ENCODE peak calls at places on chromosomes 5 and 9, in seven cellular contexts. B is HCT116, O is SK-N-SH, L is H1, N is HepG2, W is GM12878, A is K562. U is an unnamed sample.

GRCh38 chr9:15837079-15837679 is 284.3 kb downstream of the CCDC171 start:
- DNase-seq in W (peak; percentile 7), N (peak; percentile 65), A (peak; percentile 25), O (peak; percentile 41), L (no peak), B (peak; percentile 36), U (peak; percentile 23)

GRCh38 chr5:146313027-146313426 is 25.6 kb upstream of the POU4F3 start:
- DNase-seq in B (no peak), O (no peak), N (no peak), L (no peak), A (no peak), W (no peak), U (no peak)

GRCh38 chr9:100561256-100561655 is 16.6 kb upstream of the CAVIN4 start:
- DNase-seq in O (no peak), L (no peak), N (no peak), W (no peak), A (no peak), B (no peak), U (no peak)

GRCh38 chr9:5518061-5518936 is 8.0 kb downstream of the PDCD1LG2 start:
- DNase-seq in L (no peak), N (no peak), W (no peak), B (no peak), O (no peak), A (no peak), U (no peak)

GRCh38 chr5:135031146-135031812 is 2.7 kb downstream of the PITX1 start:
- DNase-seq in B (no peak), L (no peak), O (peak; percentile 56), N (no peak), A (peak; percentile 36), W (no peak), U (no peak)

GRCh38 chr9:107810493-107810931 is 320.9 kb upstream of the KLF4 start:
- DNase-seq in N (no peak), B (no peak), O (no peak), A (no peak), L (no peak), W (no peak), U (no peak)

GRCh38 chr5:654071-654778 is 38.9 kb downstream of the TPPP start:
- DNase-seq in B (no peak), A (no peak), L (no peak), O (no peak), W (no peak), N (no peak), U (no peak)

GRCh38 chr9:71662086-71662485 is 106.2 kb downstream of the CEMIP2 start:
- DNase-seq in B (no peak), A (no peak), W (no peak), L (no peak), O (no peak), N (no peak), U (no peak)

GRCh38 chr9:136141716-136142415 is 23.2 kb upstream of the TMEM250 start:
- DNase-seq in B (no peak), L (no peak), O (no peak), W (no peak), A (no peak), N (no peak), U (no peak)

GRCh38 chr9:130962418-130963316 is 23.6 kb upstream of the FIBCD1 start:
- DNase-seq in N (no peak), O (peak; percentile 49), B (peak; percentile 79), W (no peak), A (peak; percentile 66), L (no peak), U (no peak)

GRCh38 chr9:87530716-87531115 is 33.0 kb downstream of the DAPK1 start:
- DNase-seq in O (no peak), W (no peak), A (no peak), L (no peak), B (no peak), N (no peak), U (no peak)

GRCh38 chr5:1865486-1865885 is 17.2 kb downstream of the IRX4 start:
- DNase-seq in B (no peak), O (no peak), N (no peak), L (no peak), W (no peak), A (no peak), U (no peak)

GRCh38 chr5:1065143-1065750 is 46.6 kb downstream of the SLC12A7 start:
- DNase-seq in N (no peak), L (no peak), O (peak; percentile 12), A (no peak), B (no peak), W (no peak), U (no peak)

GRCh38 chr9:36925033-36925432 is 109.0 kb downstream of the PAX5 start:
- DNase-seq in A (no peak), O (no peak), W (no peak), N (no peak), L (no peak), B (no peak), U (no peak)

GRCh38 chr9:116365056-116365471 is 211.5 kb downstream of the PAPPA start:
- DNase-seq in B (no peak), O (peak; percentile 72), N (no peak), L (no peak), A (no peak), W (no peak), U (peak; percentile 50)

GRCh38 chr9:5629312-5630037 is 568 bp downstream of the RIC1 start:
- DNase-seq in B (no peak), N (no peak), W (no peak), O (peak; percentile 69), A (no peak), L (no peak), U (peak; percentile 60)

GRCh38 chr9:96015876-96016686 is 140.6 kb downstream of the ERCC6L2 start:
- DNase-seq in N (no peak), W (peak; percentile 9), B (no peak), O (no peak), L (no peak), A (no peak), U (no peak)

GRCh38 chr5:121870489-121870888 is 18.8 kb downstream of the FTMT start:
- DNase-seq in W (no peak), N (no peak), O (no peak), B (peak; percentile 4), L (no peak), A (no peak), U (peak; percentile 12)

GRCh38 chr5:157785781-157786180 is 42.3 kb downstream of the LSM11 start:
- DNase-seq in L (no peak), O (no peak), A (no peak), B (no peak), N (no peak), W (no peak), U (no peak)

GRCh38 chr5:138536665-138537315 is 6.2 kb downstream of the ETF1 start:
- DNase-seq in A (peak; percentile 39), W (no peak), L (no peak), O (peak; percentile 40), N (peak; percentile 43), B (no peak), U (no peak)

GRCh38 chr9:98860871-98861293 is 53.4 kb downstream of the GALNT12 start:
- DNase-seq in L (no peak), A (no peak), O (peak; percentile 49), B (no peak), W (no peak), N (no peak), U (peak; percentile 58)

GRCh38 chr9:6703898-6704639 is 53.7 kb upstream of the KDM4C start:
- DNase-seq in N (peak; percentile 68), B (no peak), L (peak; percentile 94), W (no peak), A (no peak), O (peak; percentile 97), U (no peak)

GRCh38 chr5:152532714-152533113 is 127.6 kb upstream of the NMUR2 start:
- DNase-seq in O (peak; percentile 16), L (no peak), A (peak; percentile 10), W (peak; percentile 15), B (peak; percentile 42), N (peak; percentile 33), U (peak; percentile 82)

GRCh38 chr5:126508962-126509279 is 85.7 kb downstream of the GRAMD2B start:
- DNase-seq in O (no peak), N (no peak), A (no peak), W (no peak), L (no peak), B (no peak), U (no peak)

GRCh38 chr5:143177263-143177994 is 226.1 kb downstream of the NR3C1 start:
- DNase-seq in B (no peak), O (no peak), W (no peak), N (no peak), L (no peak), A (no peak), U (no peak)

GRCh38 chr5:10709409-10709808 is 51.6 kb downstream of the DAP start:
- DNase-seq in O (no peak), W (no peak), B (no peak), N (no peak), A (no peak), L (no peak), U (no peak)

GRCh38 chr5:10708189-10708944 is 52.7 kb downstream of the DAP start:
- DNase-seq in W (no peak), N (no peak), B (no peak), L (no peak), A (peak; percentile 80), O (no peak), U (no peak)

GRCh38 chr5:10706326-10706725 is 54.7 kb downstream of the DAP start:
- DNase-seq in A (no peak), B (no peak), N (no peak), W (no peak), L (no peak), O (no peak), U (no peak)

GRCh38 chr5:10705736-10706135 is 55.3 kb downstream of the DAP start:
- DNase-seq in L (no peak), O (no peak), W (no peak), A (no peak), B (no peak), N (no peak), U (no peak)

GRCh38 chr5:10707198-10708187 is 53.5 kb downstream of the DAP start:
- DNase-seq in N (no peak), A (no peak), W (no peak), L (no peak), O (no peak), B (no peak), U (no peak)
- TF ChIP-seq JUND in N (no peak), A (no peak), W (no peak), L (no peak), O (no peak), B (no peak), U (no peak)

GRCh38 chr9:126000731-126001580 is 253.8 kb downstream of the PBX3 start:
- DNase-seq in L (no peak), O (peak; percentile 33), W (no peak), A (no peak), B (no peak), N (no peak), U (no peak)
- TF ChIP-seq JUND in L (no peak), O (no peak), W (no peak), A (no peak), B (no peak), N (no peak), U (no peak)

GRCh38 chr5:76083555-76084495 is 642 bp downstream of the SV2C start:
- DNase-seq in L (no peak), A (no peak), O (peak; percentile 65), B (no peak), N (no peak), W (no peak), U (no peak)
- TF ChIP-seq JUND in L (no peak), A (no peak), O (no peak), B (no peak), N (no peak), W (no peak), U (no peak)

DNA sequence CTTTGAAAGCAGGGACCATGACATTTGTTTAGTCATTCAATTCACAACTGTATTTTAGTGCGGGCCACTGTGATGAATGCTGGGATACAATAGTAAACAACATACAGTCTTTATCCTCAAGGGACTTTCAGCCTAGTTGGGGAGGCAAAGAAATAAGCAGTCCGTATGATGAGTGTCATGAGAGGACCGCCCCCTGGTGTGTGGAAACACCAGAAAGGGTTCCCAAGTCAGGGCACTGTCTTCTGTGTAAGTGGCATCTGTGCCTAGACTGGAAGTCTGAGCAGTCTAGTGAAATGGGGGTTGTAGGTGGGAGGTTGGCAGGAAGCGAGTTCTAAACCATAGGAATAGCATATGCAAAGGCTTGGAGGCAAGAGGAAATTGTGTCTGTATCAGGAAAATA is 6.8 kb downstream of the C9orf43 start:
- DNase-seq in A (no peak), L (no peak), N (no peak), O (no peak), B (no peak), W (no peak), U (no peak)
- TF ChIP-seq JUND in A (no peak), L (no peak), N (no peak), O (no peak), B (no peak), W (no peak), U (no peak)